ENCODE peak calls at places on chromosomes 4 and X, in six cellular contexts. Z, P, Q, B, T and X are unnamed samples.

GRCh38 chrX:27057883-27058282 is 405.3 kb downstream of the PPP4R3C start:
- DNase-seq in B (no peak), Z (peak), P (no peak), Q (no peak), T (no peak), X (no peak)

GRCh38 chrX:13254076-13254785 is 65.6 kb downstream of the ATXN3L start:
- DNase-seq in Z (no peak), B (no peak), Q (peak), P (peak), T (no peak), X (no peak)

GRCh38 chrX:15245896-15246295 is 24.0 kb downstream of the ASB9 start:
- DNase-seq in Q (no peak), Z (no peak), B (no peak), P (no peak), T (no peak), X (no peak)

GRCh38 chr4:111215755-111216154 is 592.9 kb upstream of the PITX2 start:
- DNase-seq in T (no peak), P (no peak), Q (no peak), B (no peak), Z (no peak), X (no peak)

GRCh38 chrX:9662148-9662547 is 103.5 kb downstream of the GPR143 start:
- DNase-seq in B (no peak), Z (no peak), P (peak), T (no peak), Q (peak), X (no peak)

GRCh38 chrX:107272431-107272921 is 66.1 kb downstream of the DNAAF6 start:
- DNase-seq in Z (peak), B (no peak), Q (no peak), P (no peak), T (peak), X (no peak)

GRCh38 chrX:19902110-19902509 is 14.7 kb upstream of the SH3KBP1 start:
- DNase-seq in Q (peak), T (no peak), B (no peak), Z (no peak), P (no peak), X (no peak)

GRCh38 chr4:53573696-53574095 is 17.6 kb downstream of the LNX1 start:
- DNase-seq in Q (peak), P (no peak), T (no peak), Z (no peak), B (no peak), X (no peak)

DNA sequence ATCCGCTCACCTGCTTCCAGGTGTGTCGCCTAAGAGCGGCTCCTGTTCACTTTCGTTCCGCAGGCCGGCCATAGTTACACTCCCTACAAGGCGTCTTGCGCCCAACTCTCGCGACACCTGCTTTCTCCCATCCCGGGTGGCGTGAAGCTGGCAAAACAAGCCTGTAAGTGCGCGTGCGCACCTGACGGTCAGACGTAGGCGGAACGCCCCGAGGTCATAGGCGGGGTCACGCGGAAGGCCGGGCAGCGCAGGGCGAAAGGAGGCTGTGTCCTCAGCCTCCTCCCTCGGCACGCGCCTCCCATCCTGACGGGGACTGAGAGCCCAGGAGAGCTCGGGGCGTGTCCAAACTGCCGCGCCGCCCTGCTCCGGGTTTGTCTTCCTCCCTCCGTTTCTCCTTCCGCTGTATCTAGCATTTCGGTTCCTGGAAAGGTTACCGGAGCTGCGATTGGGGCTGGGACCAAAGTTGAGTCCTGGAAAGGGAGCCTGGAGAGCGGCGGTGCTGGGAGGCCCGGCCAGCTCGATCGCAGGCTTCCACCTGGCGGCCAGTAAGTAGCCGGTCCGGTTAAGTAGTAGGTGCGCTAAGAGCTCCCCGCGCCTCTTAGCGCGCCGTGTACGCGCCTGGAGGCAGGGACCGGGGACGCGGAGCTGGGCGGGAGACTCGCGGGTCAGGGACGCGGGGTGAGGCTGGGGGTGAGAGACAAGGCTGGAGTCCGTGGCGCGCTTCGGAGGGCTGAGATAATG is at the start of the genes ABHD18 and MFSD8:
- DNase-seq in B (peak), Z (peak), Q (peak), T (peak), P (peak), X (peak)
- H2BK5ac ChIP-seq in B (peak), Z (no peak), Q (peak), T (peak), P (no peak), X (peak)

DNA sequence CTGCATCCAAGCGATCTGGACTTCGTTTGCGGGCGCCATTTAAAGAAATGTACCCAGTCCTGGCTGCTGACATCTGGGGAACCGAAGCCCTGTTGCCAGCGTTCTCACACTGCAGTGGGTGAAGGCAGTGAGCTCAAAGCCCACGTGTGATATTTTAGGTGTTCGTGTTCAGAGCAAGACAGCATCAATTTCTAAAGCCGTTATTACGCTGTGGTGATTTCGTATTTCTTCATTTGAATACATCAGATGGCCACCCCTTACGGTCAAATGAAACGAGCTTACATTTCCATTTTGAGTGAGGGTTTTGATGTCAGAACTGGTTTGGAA is 380 bp upstream of the C4orf36 start:
- DNase-seq in B (no peak), P (no peak), Z (no peak), T (no peak), Q (no peak), X (no peak)
- H3K9ac ChIP-seq in B (peak), P (peak), Z (peak), T (no peak), Q (peak), X (peak)

GRCh38 chr4:101724093-101724492 is 66.4 kb upstream of the BANK1 start:
- DNase-seq in T (no peak), Q (no peak), P (no peak), B (no peak), Z (no peak), X (no peak)
- H2AFZ ChIP-seq in T (peak), Q (no peak), P (no peak), B (no peak), Z (no peak), X (no peak)

DNA sequence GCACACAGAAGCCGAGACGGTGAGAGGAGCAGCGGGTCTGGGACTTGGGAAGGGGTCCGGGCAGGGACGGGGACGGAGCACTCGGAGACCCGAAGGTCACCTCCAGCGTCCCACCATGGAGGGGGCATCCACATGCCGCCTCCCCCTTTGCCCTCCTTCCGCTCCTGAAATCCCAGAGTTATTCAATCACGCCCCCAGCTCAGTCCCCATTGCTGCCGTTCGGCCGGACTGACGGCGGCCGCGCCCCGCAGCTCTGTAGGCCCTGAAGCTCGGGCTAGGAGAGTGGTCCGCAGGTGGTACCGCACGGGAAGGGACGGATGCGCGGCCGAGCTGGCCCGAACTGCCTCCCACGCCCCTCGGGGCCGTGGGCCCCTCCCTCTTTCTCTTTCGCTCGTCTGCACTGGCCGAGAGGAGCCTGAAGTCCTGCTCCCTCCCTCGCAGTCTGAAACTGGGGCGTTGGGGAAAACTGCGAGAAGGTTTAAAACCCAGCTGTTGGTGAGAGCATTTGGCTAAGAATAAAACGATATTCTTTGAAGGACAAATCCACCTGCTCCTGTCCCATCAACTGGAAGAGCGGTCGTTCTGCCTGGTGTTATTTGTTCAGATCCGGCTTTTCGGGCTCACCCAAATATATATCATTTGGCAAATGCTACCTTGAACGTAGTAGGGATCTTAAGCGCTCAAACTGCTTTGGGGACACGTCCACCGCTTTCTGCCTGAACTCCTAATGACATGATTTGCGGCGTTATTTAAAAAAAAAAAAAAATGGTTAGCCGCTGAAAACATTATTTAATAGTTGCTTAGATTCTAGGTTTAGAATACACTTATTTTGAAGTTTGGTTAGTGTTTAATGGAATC is 719 bp downstream of the USO1 start:
- DNase-seq in Z (peak), Q (peak), B (peak), P (peak), T (peak), X (peak)
- H2BK5ac ChIP-seq in Z (peak), Q (peak), B (peak), P (peak), T (peak), X (peak)

GRCh38 chr4:87121332-87122065 is 98.9 kb downstream of the KLHL8 start:
- DNase-seq in T (no peak), B (no peak), Q (peak), Z (no peak), P (no peak), X (no peak)
- H3K9ac ChIP-seq in T (no peak), B (no peak), Q (peak), Z (no peak), P (no peak), X (no peak)

GRCh38 chr4:27000820-27001219 is 140.2 kb downstream of the STIM2 start:
- DNase-seq in B (no peak), Q (no peak), Z (no peak), P (no peak), T (no peak), X (no peak)

GRCh38 chr4:27003602-27004238 is 143.1 kb downstream of the STIM2 start:
- DNase-seq in Z (no peak), B (no peak), Q (peak), P (peak), T (no peak), X (no peak)

GRCh38 chr4:27000122-27000521 is 139.5 kb downstream of the STIM2 start:
- DNase-seq in P (no peak), B (no peak), Q (no peak), Z (no peak), T (no peak), X (no peak)

GRCh38 chr4:26999689-27000088 is 139.0 kb downstream of the STIM2 start:
- DNase-seq in B (no peak), Z (no peak), T (no peak), P (no peak), Q (no peak), X (no peak)

GRCh38 chr4:27001398-27002164 is 140.9 kb downstream of the STIM2 start:
- DNase-seq in B (no peak), T (no peak), Z (no peak), Q (no peak), P (no peak), X (no peak)
- H2AFZ ChIP-seq in B (no peak), T (no peak), Z (no peak), Q (no peak), P (no peak), X (no peak)

DNA sequence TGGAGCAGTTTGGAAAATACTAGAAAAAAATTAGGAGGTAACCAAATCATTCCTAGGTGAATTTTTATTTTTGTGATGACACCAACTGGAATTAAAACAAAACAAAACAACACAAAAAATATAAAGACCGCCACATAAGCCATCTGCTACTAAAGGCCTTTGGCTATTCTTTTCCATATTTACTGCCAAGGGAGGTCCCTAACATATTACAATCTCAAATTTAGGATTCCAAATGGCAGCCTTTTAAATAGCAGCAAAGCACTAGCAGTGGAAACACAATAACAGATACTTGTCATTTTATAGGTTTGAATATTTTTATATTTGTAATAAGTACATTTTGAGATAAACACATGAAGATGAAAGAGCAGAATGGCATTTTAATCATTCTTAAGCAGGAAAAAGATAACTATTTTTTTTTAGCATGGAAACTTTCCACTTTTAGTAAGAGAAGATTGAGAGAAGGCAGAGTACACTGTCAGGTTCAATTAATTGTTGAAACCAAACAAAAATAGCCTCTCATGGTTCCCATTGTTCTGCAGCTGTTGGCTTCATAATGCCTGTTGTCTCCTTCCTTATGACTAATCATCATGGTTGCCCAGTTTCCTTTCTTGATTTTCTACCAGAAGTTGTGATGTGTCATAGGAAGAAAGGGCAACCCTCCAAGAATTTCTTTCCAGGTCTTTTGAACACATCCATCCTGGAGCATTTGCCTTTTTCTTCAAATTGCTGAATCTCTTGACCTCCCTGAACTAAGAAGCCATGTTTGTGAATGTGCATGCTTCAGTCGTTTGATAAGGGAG is 219.0 kb upstream of the EMCN start:
- DNase-seq in B (no peak), P (peak), Z (no peak), Q (peak), T (no peak), X (peak)
- H2BK5ac ChIP-seq in B (no peak), P (no peak), Z (no peak), Q (no peak), T (no peak), X (no peak)

DNA sequence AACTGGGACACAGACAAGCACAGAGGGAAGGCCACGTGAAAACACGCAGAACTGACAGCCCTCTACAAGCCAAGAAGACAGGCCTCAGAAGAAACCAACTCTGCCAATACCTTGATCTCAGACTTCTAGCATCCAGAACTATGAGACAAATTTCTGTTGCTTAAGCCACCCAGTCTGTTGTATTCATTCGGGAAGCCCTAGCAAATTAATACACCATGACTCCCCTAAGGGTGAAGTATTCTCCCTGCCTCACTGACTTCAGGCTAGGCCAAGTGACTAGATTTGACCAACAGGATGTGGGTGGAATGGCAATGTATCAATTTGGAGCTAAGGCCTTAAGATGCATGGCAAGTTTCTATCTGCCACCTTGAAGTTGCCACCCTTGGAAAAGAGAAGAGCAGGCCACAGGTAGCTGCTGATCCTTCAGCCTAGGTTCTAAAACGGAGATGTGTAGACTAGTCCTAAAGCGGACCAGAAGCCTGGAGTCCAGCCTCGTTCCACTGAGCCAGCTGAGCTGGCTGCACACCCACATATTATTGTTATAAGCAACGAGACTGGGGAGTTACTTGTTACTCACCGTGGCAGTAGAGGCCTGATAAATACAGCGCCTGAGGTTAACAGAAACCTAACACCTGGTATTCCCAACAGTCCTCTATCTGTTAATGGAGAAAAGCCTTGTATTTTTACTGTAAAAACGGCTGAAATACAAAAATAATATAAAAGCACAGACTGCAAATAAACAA is 16.5 kb downstream of the SCARB2 start:
- DNase-seq in Z (no peak), T (no peak), Q (peak), P (no peak), B (no peak), X (no peak)
- H3K9ac ChIP-seq in Z (no peak), T (no peak), Q (no peak), P (peak), B (no peak), X (no peak)